ENCODE peak calls at places on chromosomes 16 and 17, in eight cellular contexts. Z, B, I, M, T, W, D and C are unnamed samples.

GRCh38 chr16:16992986-16993783 is 477.6 kb downstream of the XYLT1 start:
- DNase-seq in D (no peak), W (no peak), B (no peak), M (no peak), T (no peak), Z (no peak), I (no peak), C (no peak)

GRCh38 chr16:76913046-76913445 is 277.9 kb upstream of the MON1B start:
- DNase-seq in W (no peak), D (no peak), Z (no peak), I (peak; percentile 3), M (no peak), T (no peak), B (no peak), C (no peak)

GRCh38 chr17:69320908-69321238 is 6.1 kb downstream of the ABCA5 start:
- DNase-seq in W (no peak), M (no peak), T (no peak), Z (no peak), D (no peak), B (no peak), I (no peak), C (no peak)

GRCh38 chr16:31404353-31405064 is 11.4 kb downstream of the ITGAD start:
- DNase-seq in M (no peak), W (no peak), Z (no peak), B (peak; percentile 14), I (no peak), D (no peak), T (no peak), C (no peak)

GRCh38 chr16:82033683-82034300 is 1.3 kb upstream of the HSD17B2 start:
- DNase-seq in I (no peak), Z (peak; percentile 53), M (no peak), T (no peak), B (no peak), W (no peak), D (no peak), C (no peak)

GRCh38 chr17:44820631-44821196 is 9.4 kb downstream of the GJC1 start:
- DNase-seq in D (no peak), M (no peak), B (no peak), W (no peak), Z (no peak), I (peak; percentile 25), T (no peak), C (no peak)

GRCh38 chr16:84218176-84218776 is 21.5 kb downstream of the KCNG4 start:
- DNase-seq in M (no peak), I (no peak), D (no peak), W (no peak), B (no peak), Z (no peak), T (no peak), C (no peak)

GRCh38 chr17:80106176-80106575 is 4.8 kb downstream of the GAA start:
- DNase-seq in M (peak; percentile 51), D (no peak), I (no peak), T (peak; percentile 38), Z (no peak), B (no peak), W (no peak), C (peak; percentile 30)

GRCh38 chr17:44279586-44280344 is 11.8 kb upstream of the SLC4A1 start:
- DNase-seq in W (peak; percentile 87), T (peak; percentile 83), M (peak; percentile 88), Z (peak; percentile 80), D (peak; percentile 78), B (peak; percentile 92), I (peak; percentile 89), C (peak; percentile 87)

GRCh38 chr17:10516638-10517037 is 1.7 kb downstream of the MYH1 start:
- DNase-seq in M (no peak), T (no peak), Z (no peak), D (no peak), B (no peak), I (no peak), W (no peak), C (no peak)

GRCh38 chr16:962366-962765 is 8.4 kb downstream of the LMF1 start:
- DNase-seq in Z (no peak), M (peak; percentile 56), I (no peak), B (no peak), D (no peak), W (no peak), T (no peak), C (peak; percentile 38)

GRCh38 chr17:42980274-42980765 is at the start of gene RUNDC1:
- DNase-seq in W (peak; percentile 93), D (peak; percentile 95), B (peak; percentile 93), T (peak; percentile 95), M (peak; percentile 98), I (peak; percentile 92), Z (peak; percentile 99), C (peak; percentile 98)

GRCh38 chr17:36647598-36647997 is 46.2 kb downstream of the MRM1 start:
- DNase-seq in M (no peak), Z (no peak), D (no peak), B (no peak), T (no peak), W (no peak), I (peak; percentile 77), C (no peak)

GRCh38 chr16:52068447-52069074 is 478.4 kb downstream of the TOX3 start:
- DNase-seq in Z (peak; percentile 41), I (peak; percentile 70), W (no peak), D (no peak), B (peak; percentile 10), M (no peak), T (no peak), C (no peak)

GRCh38 chr16:3094289-3095027 is 4.6 kb downstream of the ZSCAN10 start:
- DNase-seq in T (peak; percentile 19), M (no peak), I (peak; percentile 79), Z (peak; percentile 57), B (peak; percentile 54), W (no peak), D (no peak), C (no peak)

GRCh38 chr17:49231563-49231894 is 942 bp upstream of the PHOSPHO1 start:
- DNase-seq in T (no peak), D (no peak), M (no peak), B (no peak), I (no peak), Z (no peak), W (no peak), C (no peak)
- H3K4me3 ChIP-seq in T (no peak overlapping the region), D (peak overlapping the region; percentile 71), M (no peak overlapping the region), B (peak overlapping the region; percentile 91), I (no peak overlapping the region), Z (no peak overlapping the region), W (no peak overlapping the region), C (peak overlapping the region; percentile 68)

DNA sequence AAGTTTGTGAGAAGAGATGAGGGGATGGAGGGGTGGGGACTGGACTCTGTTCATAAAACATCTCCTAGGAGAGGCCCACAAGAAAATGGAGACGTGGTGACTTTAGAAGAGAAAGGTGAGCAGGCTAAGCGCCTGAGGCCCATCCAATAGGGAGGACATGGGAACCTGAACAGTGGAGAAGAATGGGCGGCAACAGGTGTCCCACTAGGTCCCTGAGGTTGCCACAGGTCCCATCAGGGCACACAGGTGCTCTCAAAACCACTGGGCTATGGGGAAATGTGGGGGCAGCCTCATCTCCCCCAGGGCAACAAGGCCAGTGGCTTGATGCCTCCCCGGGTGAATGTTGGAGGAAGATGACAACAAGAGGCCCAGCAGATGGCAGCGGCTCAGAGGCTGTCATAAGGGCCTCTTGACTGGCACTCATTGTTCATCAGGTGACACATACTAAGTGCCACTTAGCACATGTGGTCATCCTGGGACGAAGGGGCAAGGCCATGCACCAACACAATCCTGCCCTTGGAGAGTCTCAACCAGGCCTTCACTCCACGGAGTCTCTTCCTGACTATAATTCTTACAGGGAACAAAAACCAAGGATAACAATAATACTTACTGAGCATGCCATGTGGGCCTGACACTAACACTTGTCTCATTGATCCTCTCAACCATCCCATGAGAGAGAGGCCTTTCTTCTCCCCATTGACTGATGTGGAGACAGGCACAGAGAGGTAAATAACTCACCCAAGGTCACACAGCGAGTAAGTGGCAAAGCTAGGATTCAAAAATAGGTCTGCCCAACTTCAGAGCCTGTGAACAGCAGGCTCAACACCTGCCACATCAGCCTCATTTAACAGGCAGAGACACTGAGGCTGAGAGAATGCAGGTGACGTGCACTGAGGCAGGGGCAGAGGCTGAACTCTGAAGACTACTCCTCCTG is 38.0 kb downstream of the CUEDC1 start:
- DNase-seq in W (no peak), B (peak; percentile 53), Z (no peak), T (no peak), M (no peak), I (peak; percentile 54), D (peak; percentile 60), C (peak; percentile 71)
- H3K4me1 ChIP-seq in W (no peaks in the 10 kb centered on the region), B (no peaks in the 10 kb centered on the region), Z (peaks cover 86% of the 10 kb centered on the region), T (peaks cover 83% of the 10 kb centered on the region), M (peaks cover 2% of the 10 kb centered on the region), I (peaks cover 18% of the 10 kb centered on the region), D (peaks cover 98% of the 10 kb centered on the region), C (peaks cover 80% of the 10 kb centered on the region)

GRCh38 chr17:78774956-78775571 is 7.0 kb downstream of the CYTH1 start:
- DNase-seq in M (no peak), T (no peak), I (no peak), W (no peak), B (peak; percentile 56), Z (peak; percentile 55), D (no peak), C (no peak)

GRCh38 chr17:78777886-78778285 is 4.2 kb downstream of the CYTH1 start:
- DNase-seq in Z (no peak), M (no peak), D (no peak), W (no peak), I (no peak), B (no peak), T (no peak), C (no peak)

GRCh38 chr17:78771758-78772382 is 10.2 kb downstream of the CYTH1 start:
- DNase-seq in B (peak; percentile 67), T (no peak), Z (no peak), M (no peak), W (no peak), D (no peak), I (no peak), C (no peak)

GRCh38 chr17:78769200-78769773 is 12.8 kb downstream of the CYTH1 start:
- DNase-seq in W (no peak), D (no peak), I (no peak), B (no peak), T (no peak), Z (no peak), M (no peak), C (no peak)

DNA sequence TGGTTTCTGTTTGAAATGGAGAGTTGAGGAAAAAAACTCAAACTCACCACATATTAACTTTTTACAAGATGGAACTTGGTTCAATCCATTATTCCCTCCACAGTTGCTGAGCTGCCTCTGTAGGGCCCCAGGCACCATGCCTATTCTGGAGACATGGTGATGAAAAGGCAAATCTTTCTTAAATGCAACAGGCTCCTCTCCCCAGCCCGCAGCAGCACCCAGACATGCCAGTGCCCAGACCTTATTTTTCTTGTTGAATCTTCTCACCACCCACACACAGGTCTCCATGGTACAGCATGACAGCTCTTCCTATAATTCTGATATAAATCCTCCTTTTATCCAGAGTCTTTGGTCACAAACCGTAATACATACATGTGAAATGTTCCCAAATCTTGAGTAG is 7.6 kb downstream of the CYTH1 start:
- DNase-seq in M (no peak), W (no peak), Z (no peak), I (no peak), T (no peak), B (no peak), D (no peak), C (no peak)
- H3K4me3 ChIP-seq in M (no peak overlapping the region), W (no peak overlapping the region), Z (no peak overlapping the region), I (no peak overlapping the region), T (peak overlapping the region; percentile 34), B (peak overlapping the region; percentile 60), D (no peak overlapping the region), C (peak overlapping the region; percentile 22)

DNA sequence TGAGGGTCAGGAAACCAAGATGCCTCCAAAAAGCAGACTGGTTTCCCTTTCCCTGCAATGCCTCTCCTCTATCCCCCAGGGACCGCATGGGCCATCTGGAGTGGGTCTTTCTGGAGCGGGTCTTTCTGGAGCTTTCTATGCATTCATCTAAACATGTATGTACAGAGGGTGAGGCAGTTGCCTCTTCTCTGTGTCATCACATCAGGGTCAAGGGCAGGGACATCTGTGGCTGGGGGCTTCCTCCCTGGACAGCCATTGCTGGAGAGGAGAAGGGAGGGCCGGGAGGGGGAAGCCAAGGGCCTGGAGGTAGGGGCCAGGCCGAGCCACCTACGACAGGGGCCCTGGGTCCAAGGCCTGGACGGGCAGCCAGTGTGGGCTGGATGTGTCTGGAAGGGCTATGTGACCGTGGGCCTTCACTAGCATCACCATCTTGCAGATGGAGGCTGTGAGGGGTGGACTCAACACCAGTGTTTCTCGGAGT is 840 bp downstream of the ADCY7 start:
- DNase-seq in B (no peak), T (peak; percentile 44), Z (no peak), W (no peak), D (no peak), I (no peak), M (peak; percentile 75), C (peak; percentile 37)
- H3K4me1 ChIP-seq in B (peaks cover 15% of the 10 kb centered on the region), T (no peaks in the 10 kb centered on the region), Z (peaks cover 23% of the 10 kb centered on the region), W (no peaks in the 10 kb centered on the region), D (peaks cover 11% of the 10 kb centered on the region), I (peaks cover 8% of the 10 kb centered on the region), M (no peaks in the 10 kb centered on the region), C (peaks cover 53% of the 10 kb centered on the region)